ENCODE peak calls at places on chromosomes 1 and 21, in six cellular contexts. X is substantia nigra, L is amniotic stem cell, E is hippocampal formation, W is neural crest cell, K is kidney epithelial cell. H is an unnamed sample.

GRCh38 chr1:87140831-87141540 is 187.7 kb upstream of the LMO4 start:
- DNase-seq in X (no peak), L (no peak), E (no peak), W (no peak), K (peak; percentile 74), H (peak; percentile 74)

GRCh38 chr1:118989878-118990378 is 1.8 kb upstream of the TBX15 start:
- DNase-seq in X (no peak), L (no peak), E (no peak), W (no peak), K (no peak), H (no peak)

GRCh38 chr1:193036337-193037047 is 22.7 kb downstream of the UCHL5 start:
- DNase-seq in X (no peak), L (no peak), E (no peak), W (no peak), K (no peak), H (no peak)

GRCh38 chr1:40612345-40612831 is 53.1 kb downstream of the RIMS3 start:
- DNase-seq in X (peak; percentile 30), L (no peak), E (peak; percentile 64), W (peak; percentile 74), K (peak; percentile 21), H (no peak)

GRCh38 chr1:192631749-192632148 is 4.2 kb upstream of the RGS13 start:
- DNase-seq in X (no peak), L (no peak), E (no peak), W (no peak), K (no peak), H (no peak)

GRCh38 chr21:26457817-26458216 is 115.3 kb downstream of the CYYR1 start:
- DNase-seq in X (no peak), L (no peak), E (no peak), W (no peak), K (no peak), H (no peak)

GRCh38 chr1:19448491-19449439 is 36.6 kb downstream of the CAPZB start:
- DNase-seq in X (peak; percentile 27), L (peak; percentile 90), E (no peak), W (no peak), K (peak; percentile 90), H (peak; percentile 85)

GRCh38 chr1:58618303-58618702 is 41.3 kb upstream of the TACSTD2 start:
- DNase-seq in X (no peak), L (peak; percentile 95), E (no peak), W (no peak), K (peak; percentile 97), H (peak; percentile 90)

GRCh38 chr1:204286841-204287387 is 72.8 kb downstream of the PLEKHA6 start:
- DNase-seq in X (peak; percentile 52), L (no peak), E (peak; percentile 39), W (no peak), K (no peak), H (no peak)

GRCh38 chr1:222105861-222106260 is 364.0 kb upstream of the DUSP10 start:
- DNase-seq in X (no peak), L (no peak), E (no peak), W (no peak), K (no peak), H (no peak)

GRCh38 chr1:221747840-221748239 is 6.0 kb upstream of the DUSP10 start:
- DNase-seq in X (no peak), L (no peak), E (no peak), W (no peak), K (no peak), H (no peak)

GRCh38 chr1:40394456-40395172 is 21.1 kb downstream of the SMAP2 start:
- DNase-seq in X (no peak), L (no peak), E (no peak), W (no peak), K (no peak), H (no peak)

GRCh38 chr1:199046618-199047017 is 407.8 kb downstream of the PTPRC start:
- DNase-seq in X (no peak), L (no peak), E (no peak), W (no peak), K (no peak), H (no peak)

GRCh38 chr1:106584663-106585062 is 471.8 kb upstream of the PRMT6 start:
- DNase-seq in X (no peak), L (no peak), E (no peak), W (no peak), K (no peak), H (no peak)

GRCh38 chr1:910881-911721 is 12.6 kb upstream of the SAMD11 start:
- DNase-seq in X (no peak), L (no peak), E (no peak), W (no peak), K (peak; percentile 44), H (no peak)

GRCh38 chr1:171984262-171984661 is 143.0 kb downstream of the DNM3 start:
- DNase-seq in X (peak; percentile 46), L (no peak), E (no peak), W (no peak), K (no peak), H (no peak)

H was measured in epithelial cell of proximal tubule.